ENCODE peak calls at places on chromosomes 6 and 20, in eight cellular contexts. One of them, this sample, is unnamed.

GRCh38 chr20:461254-462198 is 807 bp downstream of the TBC1D20 start:
- DNase-seq in HS-5: no peak
- DNase-seq in SW480: peak
- DNase-seq in endothelial cell: peak
- DNase-seq in kidney tubule cell: peak
- DNase-seq in NCI-H2081: peak
- DNase-seq in AG10803: peak
- DNase-seq in left ventricle myocardium inferior: peak
- DNase-seq in this sample: peak

GRCh38 chr20:34403063-34403827 is 40.2 kb downstream of the ITCH start:
- DNase-seq in HS-5: no peak
- DNase-seq in SW480: no peak
- DNase-seq in endothelial cell: no peak
- DNase-seq in kidney tubule cell: no peak
- DNase-seq in NCI-H2081: no peak
- DNase-seq in AG10803: no peak
- DNase-seq in left ventricle myocardium inferior: no peak
- DNase-seq in this sample: no peak

GRCh38 chr20:12928358-12928754 is 80.4 kb upstream of the SPTLC3 start:
- DNase-seq in HS-5: no peak
- DNase-seq in SW480: no peak
- DNase-seq in endothelial cell: no peak
- DNase-seq in kidney tubule cell: no peak
- DNase-seq in NCI-H2081: no peak
- DNase-seq in AG10803: no peak
- DNase-seq in left ventricle myocardium inferior: no peak
- DNase-seq in this sample: no peak

GRCh38 chr6:45609141-45609638 is 231.5 kb upstream of the SUPT3H start:
- DNase-seq in HS-5: peak
- DNase-seq in SW480: no peak
- DNase-seq in endothelial cell: no peak
- DNase-seq in kidney tubule cell: peak
- DNase-seq in NCI-H2081: no peak
- DNase-seq in AG10803: peak
- DNase-seq in left ventricle myocardium inferior: no peak
- DNase-seq in this sample: no peak

GRCh38 chr6:37913210-37913609 is 93.7 kb downstream of the ZFAND3 start:
- DNase-seq in HS-5: peak
- DNase-seq in SW480: no peak
- DNase-seq in endothelial cell: no peak
- DNase-seq in kidney tubule cell: no peak
- DNase-seq in NCI-H2081: no peak
- DNase-seq in AG10803: no peak
- DNase-seq in left ventricle myocardium inferior: no peak
- DNase-seq in this sample: no peak

GRCh38 chr6:88168362-88168761 is 2.2 kb upstream of the CNR1 start:
- DNase-seq in HS-5: no peak
- DNase-seq in SW480: peak
- DNase-seq in endothelial cell: no peak
- DNase-seq in kidney tubule cell: no peak
- DNase-seq in NCI-H2081: no peak
- DNase-seq in AG10803: no peak
- DNase-seq in left ventricle myocardium inferior: no peak
- DNase-seq in this sample: no peak

GRCh38 chr6:56668158-56668557 is 25.5 kb upstream of the DST start:
- DNase-seq in HS-5: no peak
- DNase-seq in SW480: no peak
- DNase-seq in endothelial cell: no peak
- DNase-seq in kidney tubule cell: no peak
- DNase-seq in NCI-H2081: no peak
- DNase-seq in AG10803: no peak
- DNase-seq in left ventricle myocardium inferior: no peak
- DNase-seq in this sample: no peak

GRCh38 chr6:26032387-26033131 is 54.7 kb upstream of the HFE start:
- DNase-seq in HS-5: peak
- DNase-seq in SW480: peak
- DNase-seq in endothelial cell: no peak
- DNase-seq in kidney tubule cell: peak
- DNase-seq in NCI-H2081: peak
- DNase-seq in AG10803: peak
- DNase-seq in left ventricle myocardium inferior: no peak
- DNase-seq in this sample: no peak

GRCh38 chr20:21100590-21101452 is 5.3 kb downstream of the LINC00237 start:
- DNase-seq in HS-5: no peak
- DNase-seq in SW480: peak
- DNase-seq in endothelial cell: no peak
- DNase-seq in kidney tubule cell: no peak
- DNase-seq in NCI-H2081: peak
- DNase-seq in AG10803: peak
- DNase-seq in left ventricle myocardium inferior: no peak
- DNase-seq in this sample: no peak

GRCh38 chr6:31659649-31660223 is 842 bp downstream of the C6orf47 start:
- DNase-seq in HS-5: no peak
- DNase-seq in SW480: no peak
- DNase-seq in endothelial cell: no peak
- DNase-seq in kidney tubule cell: peak
- DNase-seq in NCI-H2081: no peak
- DNase-seq in AG10803: peak
- DNase-seq in left ventricle myocardium inferior: no peak
- DNase-seq in this sample: no peak

GRCh38 chr20:50855498-50856474 is 60.9 kb downstream of the BCAS4 start:
- DNase-seq in HS-5: no peak
- DNase-seq in SW480: peak
- DNase-seq in endothelial cell: no peak
- DNase-seq in kidney tubule cell: peak
- DNase-seq in NCI-H2081: peak
- DNase-seq in AG10803: no peak
- DNase-seq in left ventricle myocardium inferior: no peak
- DNase-seq in this sample: peak

GRCh38 chr6:26205625-26206574 is 118.7 kb downstream of the HFE start:
- DNase-seq in HS-5: peak
- DNase-seq in SW480: peak
- DNase-seq in endothelial cell: no peak
- DNase-seq in kidney tubule cell: peak
- DNase-seq in NCI-H2081: peak
- DNase-seq in AG10803: peak
- DNase-seq in left ventricle myocardium inferior: no peak
- DNase-seq in this sample: no peak

GRCh38 chr20:61376541-61377231 is 124.6 kb downstream of the CDH4 start:
- DNase-seq in HS-5: no peak
- DNase-seq in SW480: no peak
- DNase-seq in endothelial cell: no peak
- DNase-seq in kidney tubule cell: no peak
- DNase-seq in NCI-H2081: no peak
- DNase-seq in AG10803: no peak
- DNase-seq in left ventricle myocardium inferior: no peak
- DNase-seq in this sample: no peak

GRCh38 chr6:11767458-11767857 is 11.1 kb downstream of the ADTRP start:
- DNase-seq in HS-5: no peak
- DNase-seq in SW480: no peak
- DNase-seq in endothelial cell: no peak
- DNase-seq in kidney tubule cell: peak
- DNase-seq in NCI-H2081: no peak
- DNase-seq in AG10803: no peak
- DNase-seq in left ventricle myocardium inferior: no peak
- DNase-seq in this sample: no peak

GRCh38 chr20:44746367-44747165 is 901 bp downstream of the KCNK15 start:
- DNase-seq in HS-5: no peak
- DNase-seq in SW480: no peak
- DNase-seq in endothelial cell: no peak
- DNase-seq in kidney tubule cell: peak
- DNase-seq in NCI-H2081: peak
- DNase-seq in AG10803: no peak
- DNase-seq in left ventricle myocardium inferior: no peak
- DNase-seq in this sample: peak

GRCh38 chr6:33116881-33117711 is 41.3 kb downstream of the HLA-DPB1 start:
- DNase-seq in HS-5: no peak
- DNase-seq in SW480: peak
- DNase-seq in endothelial cell: no peak
- DNase-seq in kidney tubule cell: no peak
- DNase-seq in NCI-H2081: no peak
- DNase-seq in AG10803: no peak
- DNase-seq in left ventricle myocardium inferior: no peak
- DNase-seq in this sample: no peak

GRCh38 chr20:34222208-34222607 is 19.0 kb upstream of the ASIP start:
- DNase-seq in HS-5: peak
- DNase-seq in SW480: peak
- DNase-seq in endothelial cell: no peak
- DNase-seq in kidney tubule cell: peak
- DNase-seq in NCI-H2081: no peak
- DNase-seq in AG10803: peak
- DNase-seq in left ventricle myocardium inferior: no peak
- DNase-seq in this sample: peak

GRCh38 chr20:56245761-56246160 is 2.8 kb upstream of the MC3R start:
- DNase-seq in HS-5: no peak
- DNase-seq in SW480: peak
- DNase-seq in endothelial cell: no peak
- DNase-seq in kidney tubule cell: peak
- DNase-seq in NCI-H2081: no peak
- DNase-seq in AG10803: no peak
- DNase-seq in left ventricle myocardium inferior: no peak
- DNase-seq in this sample: no peak

GRCh38 chr20:4108495-4109306 is 93.3 kb upstream of the RNF24 start:
- DNase-seq in HS-5: no peak
- DNase-seq in SW480: peak
- DNase-seq in endothelial cell: peak
- DNase-seq in kidney tubule cell: peak
- DNase-seq in NCI-H2081: peak
- DNase-seq in AG10803: peak
- DNase-seq in left ventricle myocardium inferior: peak
- DNase-seq in this sample: peak

GRCh38 chr20:37539956-37540455 is 12.3 kb upstream of the BLCAP start:
- DNase-seq in HS-5: no peak
- DNase-seq in SW480: no peak
- DNase-seq in endothelial cell: no peak
- DNase-seq in kidney tubule cell: no peak
- DNase-seq in NCI-H2081: no peak
- DNase-seq in AG10803: no peak
- DNase-seq in left ventricle myocardium inferior: no peak
- DNase-seq in this sample: no peak

GRCh38 chr20:21500599-21500998 is 13.3 kb downstream of the NKX2-2 start:
- DNase-seq in HS-5: no peak
- DNase-seq in SW480: no peak
- DNase-seq in endothelial cell: no peak
- DNase-seq in kidney tubule cell: no peak
- DNase-seq in NCI-H2081: no peak
- DNase-seq in AG10803: no peak
- DNase-seq in left ventricle myocardium inferior: no peak
- DNase-seq in this sample: no peak

GRCh38 chr6:144284474-144284752 is 722 bp upstream of the UTRN start:
- DNase-seq in HS-5: no peak
- DNase-seq in SW480: no peak
- DNase-seq in endothelial cell: no peak
- DNase-seq in kidney tubule cell: no peak
- DNase-seq in NCI-H2081: no peak
- DNase-seq in AG10803: no peak
- DNase-seq in left ventricle myocardium inferior: no peak
- DNase-seq in this sample: no peak

GRCh38 chr20:1389703-1390385 is 3.0 kb downstream of the FKBP1A start:
- DNase-seq in HS-5: no peak
- DNase-seq in SW480: no peak
- DNase-seq in endothelial cell: no peak
- DNase-seq in kidney tubule cell: peak
- DNase-seq in NCI-H2081: no peak
- DNase-seq in AG10803: no peak
- DNase-seq in left ventricle myocardium inferior: no peak
- DNase-seq in this sample: no peak

GRCh38 chr6:54847799-54848597 is 1.4 kb downstream of the FAM83B start:
- DNase-seq in HS-5: peak
- DNase-seq in SW480: peak
- DNase-seq in endothelial cell: no peak
- DNase-seq in kidney tubule cell: peak
- DNase-seq in NCI-H2081: no peak
- DNase-seq in AG10803: peak
- DNase-seq in left ventricle myocardium inferior: no peak
- DNase-seq in this sample: no peak

GRCh38 chr20:58700121-58700780 is 7.7 kb downstream of the NPEPL1 start:
- DNase-seq in HS-5: no peak
- DNase-seq in SW480: no peak
- DNase-seq in endothelial cell: no peak
- DNase-seq in kidney tubule cell: no peak
- DNase-seq in NCI-H2081: no peak
- DNase-seq in AG10803: no peak
- DNase-seq in left ventricle myocardium inferior: peak
- DNase-seq in this sample: peak

GRCh38 chr6:154466139-154466538 is 44.3 kb downstream of the CNKSR3 start:
- DNase-seq in HS-5: no peak
- DNase-seq in SW480: no peak
- DNase-seq in endothelial cell: no peak
- DNase-seq in kidney tubule cell: no peak
- DNase-seq in NCI-H2081: no peak
- DNase-seq in AG10803: no peak
- DNase-seq in left ventricle myocardium inferior: no peak
- DNase-seq in this sample: no peak

GRCh38 chr6:148240463-148240845 is 102.2 kb upstream of the SASH1 start:
- DNase-seq in HS-5: no peak
- DNase-seq in SW480: no peak
- DNase-seq in endothelial cell: no peak
- DNase-seq in kidney tubule cell: no peak
- DNase-seq in NCI-H2081: no peak
- DNase-seq in AG10803: peak
- DNase-seq in left ventricle myocardium inferior: peak
- DNase-seq in this sample: no peak

GRCh38 chr6:110965629-110966229 is 7.2 kb downstream of the GTF3C6 start:
- DNase-seq in HS-5: no peak
- DNase-seq in SW480: no peak
- DNase-seq in endothelial cell: no peak
- DNase-seq in kidney tubule cell: no peak
- DNase-seq in NCI-H2081: no peak
- DNase-seq in AG10803: no peak
- DNase-seq in left ventricle myocardium inferior: no peak
- DNase-seq in this sample: no peak

GRCh38 chr6:150962436-150962835 is 96.9 kb downstream of the MTHFD1L start:
- DNase-seq in HS-5: no peak
- DNase-seq in SW480: no peak
- DNase-seq in endothelial cell: no peak
- DNase-seq in kidney tubule cell: no peak
- DNase-seq in NCI-H2081: no peak
- DNase-seq in AG10803: no peak
- DNase-seq in left ventricle myocardium inferior: no peak
- DNase-seq in this sample: no peak

GRCh38 chr20:59824711-59825562 is 108.5 kb downstream of the SYCP2 start:
- DNase-seq in HS-5: no peak
- DNase-seq in SW480: peak
- DNase-seq in endothelial cell: no peak
- DNase-seq in kidney tubule cell: no peak
- DNase-seq in NCI-H2081: no peak
- DNase-seq in AG10803: no peak
- DNase-seq in left ventricle myocardium inferior: no peak
- DNase-seq in this sample: no peak

GRCh38 chr20:53331151-53331973 is 262.3 kb downstream of the ZNF217 start:
- DNase-seq in HS-5: peak
- DNase-seq in SW480: peak
- DNase-seq in endothelial cell: no peak
- DNase-seq in kidney tubule cell: peak
- DNase-seq in NCI-H2081: no peak
- DNase-seq in AG10803: peak
- DNase-seq in left ventricle myocardium inferior: no peak
- DNase-seq in this sample: no peak

This sample was measured in body of pancreas.